ENCODE peak calls at places on chromosome 13, in eight cellular contexts. Y is AG04450; E is GM23338; F is A673; D is lower leg skin; S is AG10803; K is astrocyte of the cerebellum; I is CD8-positive, alpha-beta T cell. Q is an unnamed sample.

GRCh38 chr13:99352351-99353271 is 45.4 kb upstream of the GPR183 start:
- DNase-seq in S (no peak), K (no peak), D (no peak), F (no peak), E (no peak), Y (no peak), I (no peak), Q (no peak)

GRCh38 chr13:49571299-49572240 is 13.8 kb downstream of the RCBTB1 start:
- DNase-seq in I (no peak), Y (no peak), K (no peak), S (no peak), D (no peak), E (no peak), F (no peak), Q (no peak)

GRCh38 chr13:77535448-77535847 is at the start of gene SCEL:
- DNase-seq in F (no peak), Y (no peak), D (no peak), I (no peak), E (no peak), K (no peak), S (no peak), Q (no peak)

GRCh38 chr13:41802684-41803554 is 158.0 kb downstream of the VWA8 start:
- DNase-seq in D (no peak), Y (peak), I (no peak), S (peak), E (no peak), F (no peak), K (peak), Q (peak)

GRCh38 chr13:94706101-94706853 is 6.1 kb downstream of the SOX21 start:
- DNase-seq in E (peak), K (no peak), S (no peak), Y (no peak), F (no peak), I (no peak), D (no peak), Q (no peak)

GRCh38 chr13:74246398-74246975 is 112.3 kb upstream of the KLF12 start:
- DNase-seq in S (no peak), D (no peak), I (no peak), E (no peak), F (no peak), Y (no peak), K (peak), Q (peak)

GRCh38 chr13:93290503-93290902 is 63.9 kb downstream of the GPC6 start:
- DNase-seq in D (no peak), I (no peak), S (no peak), E (no peak), K (peak), Y (no peak), F (peak), Q (peak)

GRCh38 chr13:45773236-45773635 is 71.1 kb downstream of the CBY2 start:
- DNase-seq in I (no peak), S (no peak), Y (peak), D (no peak), K (no peak), E (no peak), F (no peak), Q (no peak)

GRCh38 chr13:75418997-75419396 is 63.0 kb downstream of the TBC1D4 start:
- DNase-seq in I (no peak), K (no peak), F (no peak), D (no peak), S (peak), E (no peak), Y (no peak), Q (peak)

GRCh38 chr13:95315752-95316151 is 14.5 kb upstream of the ABCC4 start:
- DNase-seq in I (no peak), F (no peak), D (no peak), S (no peak), Y (no peak), K (no peak), E (no peak), Q (no peak)

GRCh38 chr13:95267662-95268369 is 33.4 kb downstream of the ABCC4 start:
- DNase-seq in S (peak), K (peak), F (peak), D (no peak), I (no peak), E (no peak), Y (peak), Q (peak)

GRCh38 chr13:104705031-104705750 is 1639.0 kb upstream of the SLC10A2 start:
- DNase-seq in S (no peak), K (no peak), I (no peak), Y (no peak), E (no peak), D (no peak), F (no peak), Q (no peak)

GRCh38 chr13:41246969-41247750 is 16.2 kb downstream of the MTRF1 start:
- DNase-seq in D (no peak), E (no peak), Y (no peak), F (no peak), I (no peak), K (no peak), S (no peak), Q (no peak)

GRCh38 chr13:45374917-45375316 is 33.9 kb upstream of the TPT1 start:
- DNase-seq in K (no peak), I (no peak), F (no peak), E (no peak), D (no peak), Y (no peak), S (peak), Q (no peak)

GRCh38 chr13:33710924-33711323 is 107.0 kb upstream of the RFC3 start:
- DNase-seq in D (no peak), E (no peak), Y (no peak), K (no peak), F (no peak), S (no peak), I (no peak), Q (no peak)

GRCh38 chr13:75217949-75218348 is 264.0 kb downstream of the TBC1D4 start:
- DNase-seq in D (no peak), F (peak), I (no peak), Y (no peak), S (peak), K (peak), E (no peak), Q (peak)

GRCh38 chr13:99983401-99984133 is 2.0 kb downstream of the ZIC2 start:
- DNase-seq in F (peak), I (no peak), Y (no peak), S (no peak), E (peak), K (no peak), D (no peak), Q (no peak)

GRCh38 chr13:74633734-74634133 is 499.5 kb upstream of the KLF12 start:
- DNase-seq in K (no peak), I (no peak), E (no peak), F (no peak), S (no peak), D (no peak), Y (no peak), Q (no peak)

GRCh38 chr13:98444381-98444780 is 132.5 kb downstream of the STK24 start:
- DNase-seq in K (no peak), E (no peak), F (no peak), I (no peak), S (no peak), Y (no peak), D (no peak), Q (no peak)

GRCh38 chr13:113809934-113810333 is 50.9 kb downstream of the TMEM255B start:
- DNase-seq in F (no peak), D (no peak), E (no peak), S (no peak), Y (no peak), K (no peak), I (no peak), Q (no peak)

GRCh38 chr13:104962411-104962810 is 1573.1 kb downstream of the EFNB2 start:
- DNase-seq in S (no peak), D (no peak), Y (no peak), E (no peak), I (no peak), F (no peak), K (no peak), Q (no peak)

GRCh38 chr13:29763426-29764180 is 86.8 kb downstream of the UBL3 start:
- DNase-seq in F (no peak), Y (no peak), I (no peak), S (no peak), D (no peak), K (no peak), E (no peak), Q (no peak)

GRCh38 chr13:113455384-113455783 is 2.1 kb upstream of the ADPRHL1 start:
- DNase-seq in I (no peak), K (no peak), S (no peak), F (no peak), E (no peak), D (peak), Y (no peak), Q (no peak)

GRCh38 chr13:98495627-98496238 is 81.2 kb downstream of the STK24 start:
- DNase-seq in F (no peak), D (no peak), K (no peak), Y (no peak), E (no peak), S (peak), I (no peak), Q (no peak)

GRCh38 chr13:114044486-114044885 is 70.6 kb upstream of the C13orf46 start:
- DNase-seq in S (peak), E (no peak), I (no peak), K (no peak), D (no peak), F (peak), Y (no peak), Q (peak)

GRCh38 chr13:102333320-102334181 is 68.3 kb downstream of the FGF14 start:
- DNase-seq in Y (no peak), K (no peak), S (no peak), I (no peak), D (no peak), E (peak), F (peak), Q (no peak)

GRCh38 chr13:30713133-30713532 is 22.2 kb upstream of the ALOX5AP start:
- DNase-seq in K (no peak), D (no peak), Y (no peak), I (no peak), E (no peak), F (no peak), S (peak), Q (peak)

GRCh38 chr13:40982772-40983171 is 36.3 kb downstream of the ELF1 start:
- DNase-seq in I (no peak), S (peak), Y (no peak), D (no peak), E (no peak), F (peak), K (peak), Q (peak)

GRCh38 chr13:28475916-28476725 is 18.8 kb downstream of the FLT1 start:
- DNase-seq in F (peak), S (peak), K (peak), Y (peak), D (no peak), I (no peak), E (no peak), Q (peak)

GRCh38 chr13:24407844-24408243 is 98.5 kb downstream of the C1QTNF9 start:
- DNase-seq in F (peak), I (no peak), Y (no peak), S (no peak), D (no peak), K (no peak), E (peak), Q (no peak)
- TF ChIP-seq CTCF in F (no peak), I (no peak), Y (peak), S (no peak), D (no peak), K (no peak), E (no peak), Q (peak)

DNA sequence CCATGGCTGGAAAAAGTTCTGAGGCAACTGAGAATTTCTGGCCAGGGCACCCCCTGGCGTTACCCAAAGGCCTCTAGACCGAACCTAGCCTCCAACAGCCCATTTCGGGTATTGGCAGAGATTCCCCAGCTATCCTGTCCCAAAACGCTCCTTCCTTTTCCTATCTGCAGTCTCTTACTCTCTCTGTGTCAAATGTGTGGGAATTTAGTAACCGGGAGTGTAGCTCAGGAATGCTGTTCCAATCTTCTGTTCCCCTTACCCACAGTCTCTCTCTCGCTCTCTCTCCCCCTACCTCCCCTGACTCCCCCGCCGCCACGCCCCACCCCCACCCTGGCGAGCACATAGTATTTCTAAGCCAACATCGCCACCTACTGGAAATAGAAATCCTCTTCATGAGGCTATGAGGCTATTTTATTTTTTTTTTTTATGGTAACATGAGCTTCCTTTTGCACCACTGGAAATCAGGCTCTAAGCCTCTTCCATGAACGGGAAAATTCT is 27.0 kb downstream of the OXGR1 start:
- DNase-seq in E (peak), F (no peak), I (no peak), S (no peak), D (no peak), K (no peak), Y (no peak), Q (peak)
- H3K4me3 ChIP-seq in E (no peak), F (no peak), I (no peak), S (no peak), D (no peak), K (no peak), Y (no peak), Q (no peak)

DNA sequence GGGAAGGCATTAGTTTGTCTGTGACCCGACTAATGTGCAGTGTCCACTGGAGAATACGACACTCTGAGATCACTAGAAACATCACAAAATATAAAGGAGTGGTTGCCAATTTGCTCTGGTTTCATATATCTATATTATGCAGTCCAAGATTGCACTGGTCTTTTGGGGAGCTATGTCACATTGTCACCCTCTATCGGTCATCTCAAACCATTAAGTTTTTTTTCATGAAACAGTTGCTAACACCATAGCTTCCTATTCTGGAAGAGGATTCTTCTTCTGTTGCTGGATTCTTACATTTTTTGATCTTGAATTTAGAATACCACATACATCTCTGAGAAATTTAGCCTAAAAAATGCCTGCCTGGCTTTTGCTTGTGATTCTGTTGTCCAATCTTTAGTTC is 168.6 kb downstream of the LACC1 start:
- DNase-seq in E (no peak), S (no peak), D (no peak), Y (no peak), I (no peak), K (no peak), F (peak), Q (peak)
- TF ChIP-seq CTCF in E (peak), S (peak), D (no peak), Y (peak), I (no peak), K (no peak), F (peak), Q (peak)

DNA sequence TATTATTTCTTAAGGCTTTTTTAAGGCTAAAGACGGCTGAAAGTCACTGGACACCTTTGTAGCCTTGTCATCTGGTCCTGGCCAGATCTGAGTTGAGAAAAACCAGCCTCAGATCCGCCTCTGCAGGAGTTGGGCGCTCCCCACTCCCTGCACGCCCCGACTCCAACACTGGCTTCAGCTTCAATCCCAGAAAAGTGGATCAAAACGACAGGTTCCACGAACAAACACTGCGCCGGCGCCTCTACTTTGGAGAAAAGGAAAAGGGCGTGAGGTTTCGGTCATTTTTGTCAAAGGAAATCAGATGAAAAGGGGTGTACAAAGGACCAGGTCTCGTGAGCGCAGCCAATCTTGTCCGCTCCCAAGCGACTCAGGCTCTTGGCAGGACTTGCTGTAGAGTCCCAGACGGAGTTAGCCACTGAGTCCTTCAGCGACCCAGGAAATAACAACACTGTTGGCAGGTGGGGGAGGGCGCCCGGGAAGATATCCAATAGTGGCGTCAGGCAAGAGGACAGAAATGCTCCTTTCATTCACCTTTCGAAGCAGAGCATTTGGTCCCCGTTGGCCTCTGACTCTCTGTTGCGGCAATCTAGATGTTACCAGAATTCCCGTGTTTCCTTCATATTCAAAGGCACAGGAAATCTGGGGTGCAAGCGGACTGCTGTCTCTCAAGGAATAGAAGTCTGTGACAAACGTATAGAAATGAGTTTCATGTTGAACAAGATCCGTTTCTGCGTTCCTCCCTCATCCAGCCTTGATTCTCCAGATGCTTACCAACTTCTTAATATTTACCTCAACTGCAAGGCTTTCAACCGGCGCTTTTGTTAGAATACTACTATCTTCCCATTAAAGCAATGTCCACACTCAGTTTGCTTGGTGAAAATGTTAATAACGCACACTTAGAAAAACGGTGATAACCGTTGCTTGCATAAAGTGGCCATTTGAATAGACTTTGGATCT is 1.8 kb upstream of the CCNA1 start:
- DNase-seq in D (no peak), K (no peak), S (no peak), I (no peak), Y (no peak), E (peak), F (no peak), Q (peak)
- H3K4me3 ChIP-seq in D (no peak), K (peak), S (no peak), I (no peak), Y (no peak), E (peak), F (peak), Q (peak)

DNA sequence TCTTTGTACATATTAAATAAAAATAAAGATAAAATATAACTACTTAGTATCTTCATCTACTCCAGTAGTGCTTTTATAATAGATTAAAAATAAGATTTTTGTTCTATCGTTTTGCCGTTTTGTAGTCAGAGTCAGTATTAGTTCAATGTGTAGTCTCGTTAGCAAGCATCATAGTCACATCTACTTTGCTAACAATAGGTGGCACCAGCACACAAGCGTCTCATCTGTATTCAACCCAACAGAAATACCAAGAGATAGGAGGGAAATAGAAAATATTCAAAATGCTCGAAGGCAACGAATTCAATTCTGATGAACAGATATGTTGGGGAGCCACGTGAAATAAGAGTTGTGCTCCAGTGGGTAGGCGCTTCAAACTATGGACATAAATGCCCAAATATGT is 21.4 kb upstream of the MICU2 start:
- DNase-seq in K (no peak), Y (no peak), E (peak), D (no peak), F (peak), S (peak), I (no peak), Q (peak)
- TF ChIP-seq CTCF in K (peak), Y (peak), E (peak), D (no peak), F (peak), S (peak), I (peak), Q (peak)

DNA sequence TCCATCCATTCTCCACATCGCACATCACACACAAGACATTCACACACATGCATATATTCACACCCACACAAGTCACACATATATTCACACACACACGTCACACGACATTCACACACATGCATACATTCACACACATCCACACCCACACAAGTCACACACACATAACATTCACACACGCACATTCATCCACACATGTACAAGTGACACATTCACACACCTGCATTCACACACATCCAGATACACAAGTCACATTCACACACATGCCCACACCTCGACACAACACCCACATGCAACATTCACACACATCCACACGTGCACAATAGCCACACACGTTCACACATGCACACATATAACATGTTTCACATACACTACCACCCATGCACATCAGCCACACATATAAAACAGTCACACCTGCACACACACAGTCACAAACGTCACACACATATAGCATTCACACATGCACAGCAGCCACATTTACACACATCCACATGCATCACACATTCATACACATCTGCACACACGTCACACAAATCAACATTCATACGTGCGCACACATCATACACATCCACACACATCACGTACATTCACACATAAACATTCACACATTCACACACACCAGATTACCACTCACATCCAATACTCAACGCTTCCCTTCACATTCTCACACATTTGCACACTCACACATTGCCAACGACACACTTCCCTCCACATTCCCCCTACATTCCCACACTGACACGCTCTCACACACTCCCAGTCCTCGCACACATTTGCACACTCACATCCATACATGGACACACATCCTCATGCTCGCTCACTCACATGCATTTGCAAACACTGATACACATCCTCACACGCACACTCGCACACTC is 41.0 kb downstream of the ANKRD10 start:
- DNase-seq in E (no peak), S (no peak), Y (no peak), K (no peak), I (no peak), F (no peak), D (no peak), Q (no peak)
- H3K4me3 ChIP-seq in E (peak), S (peak), Y (peak), K (peak), I (peak), F (peak), D (no peak), Q (peak)